ENCODE peak calls at places on chromosomes 1 and 21, in eight cellular contexts. O is mesenchymal stem cell; D is NCI-H1694 treated with DMSO at 0.1 percent for 48 hours; J is nucleus accumbens; N is activated gamma-delta T cell treated with anti-CD3 and anti-CD28 coated beads, Interleukin-2, amount 50 U/mL, for 16 hours; R is GM06990; Y is mammary epithelial cell; T is endodermal cell. Q is an unnamed sample.

GRCh38 chr21:36464590-36464989 is 15.3 kb downstream of the CLDN14 start:
- DNase-seq in R (no peak), T (no peak), O (no peak), J (no peak), Y (no peak), N (no peak), D (no peak), Q (no peak)

GRCh38 chr1:216815239-216815955 is 92.2 kb upstream of the ESRRG start:
- DNase-seq in O (peak), J (peak), Y (no peak), R (no peak), N (no peak), T (no peak), D (peak), Q (peak)

GRCh38 chr1:91165033-91165654 is 143.3 kb upstream of the ZNF644 start:
- DNase-seq in J (peak), O (peak), D (peak), N (peak), T (peak), Y (peak), R (peak), Q (peak)

GRCh38 chr1:113275691-113276090 is 114.6 kb upstream of the MAGI3 start:
- DNase-seq in N (no peak), R (no peak), J (no peak), O (no peak), Y (no peak), T (peak), D (no peak), Q (no peak)

GRCh38 chr1:241979071-241979470 is 19.8 kb downstream of the MAP1LC3C start:
- DNase-seq in R (no peak), O (no peak), D (no peak), Y (no peak), J (no peak), N (no peak), T (no peak), Q (no peak)

GRCh38 chr1:185045793-185046441 is 559 bp downstream of the RNF2 start:
- DNase-seq in N (no peak), D (no peak), T (peak), O (peak), Y (peak), R (no peak), J (peak), Q (peak)

GRCh38 chr1:209546390-209547080 is 37.0 kb upstream of the CAMK1G start:
- DNase-seq in D (no peak), N (no peak), T (peak), O (no peak), Y (no peak), R (no peak), J (no peak), Q (no peak)

GRCh38 chr1:223815865-223816264 is 29.9 kb downstream of the TP53BP2 start:
- DNase-seq in J (no peak), R (no peak), N (no peak), O (peak), D (no peak), Y (peak), T (no peak), Q (no peak)

GRCh38 chr1:247407180-247407616 is 8.8 kb upstream of the NLRP3 start:
- DNase-seq in O (no peak), T (no peak), J (no peak), Y (peak), R (peak), N (no peak), D (no peak), Q (no peak)

GRCh38 chr1:84163123-84164038 is 19.3 kb downstream of the PRKACB start:
- DNase-seq in T (no peak), J (no peak), D (no peak), Y (no peak), R (no peak), O (no peak), N (no peak), Q (no peak)

GRCh38 chr1:202498542-202498941 is 150.0 kb downstream of the PPP1R12B start:
- DNase-seq in Y (no peak), J (no peak), R (no peak), T (no peak), D (no peak), N (no peak), O (no peak), Q (no peak)

GRCh38 chr1:174938306-174939000 is 61.3 kb upstream of the CACYBP start:
- DNase-seq in J (no peak), N (no peak), O (no peak), R (no peak), T (no peak), Y (no peak), D (peak), Q (peak)

GRCh38 chr21:42311816-42312625 is 3.2 kb downstream of the TFF3 start:
- DNase-seq in T (no peak), Y (no peak), R (no peak), O (no peak), D (no peak), J (no peak), N (no peak), Q (peak)

GRCh38 chr1:204826970-204827369 is 43.7 kb upstream of the NFASC start:
- DNase-seq in J (peak), R (no peak), Y (no peak), N (no peak), D (peak), O (no peak), T (peak), Q (no peak)

GRCh38 chr1:214332950-214333798 is 52.2 kb downstream of the SMYD2 start:
- DNase-seq in R (no peak), Y (no peak), N (peak), D (peak), O (peak), T (peak), J (peak), Q (peak)

GRCh38 chr1:177310326-177310725 is 139.6 kb downstream of the BRINP2 start:
- DNase-seq in J (peak), T (no peak), D (no peak), N (no peak), O (no peak), Y (peak), R (no peak), Q (no peak)

GRCh38 chr1:53681647-53682368 is 57.2 kb downstream of the GLIS1 start:
- DNase-seq in D (peak), Y (peak), R (no peak), O (peak), N (peak), J (no peak), T (peak), Q (peak)

GRCh38 chr1:10675813-10676212 is 120.6 kb downstream of the CASZ1 start:
- DNase-seq in O (no peak), R (no peak), N (no peak), J (no peak), T (no peak), Y (no peak), D (no peak), Q (no peak)

GRCh38 chr1:92872719-92873118 is 40.9 kb downstream of the RPL5 start:
- DNase-seq in O (no peak), Y (no peak), J (no peak), R (no peak), T (no peak), N (no peak), D (no peak), Q (no peak)

GRCh38 chr1:22689505-22689904 is 21.1 kb upstream of the EPHB2 start:
- DNase-seq in N (no peak), T (peak), J (no peak), R (no peak), Y (peak), D (no peak), O (peak), Q (no peak)

GRCh38 chr1:102241431-102242338 is 245.0 kb upstream of the OLFM3 start:
- DNase-seq in R (no peak), Y (no peak), D (no peak), N (no peak), T (no peak), O (peak), J (no peak), Q (no peak)

GRCh38 chr1:204445860-204446412 is 34.3 kb upstream of the PPP1R15B start:
- DNase-seq in D (peak), O (peak), Y (no peak), N (no peak), T (peak), J (peak), R (peak), Q (peak)

GRCh38 chr1:48493970-48494769 is 22.2 kb upstream of the SPATA6 start:
- DNase-seq in J (peak), T (peak), R (no peak), N (no peak), Y (peak), O (peak), D (peak), Q (no peak)

GRCh38 chr1:87215592-87215991 is 113.1 kb upstream of the LMO4 start:
- DNase-seq in N (no peak), O (no peak), D (no peak), Y (no peak), T (no peak), R (no peak), J (no peak), Q (no peak)

GRCh38 chr1:29197590-29197924 is 15.9 kb upstream of the SRSF4 start:
- DNase-seq in R (no peak), J (no peak), T (peak), O (peak), Y (peak), N (peak), D (peak), Q (peak)

GRCh38 chr1:6053206-6053546 is 7.5 kb downstream of the KCNAB2 start:
- DNase-seq in O (no peak), R (no peak), Y (no peak), N (no peak), T (no peak), D (no peak), J (no peak), Q (no peak)

GRCh38 chr1:89615676-89616598 is 17.0 kb upstream of the LRRC8C start:
- DNase-seq in R (no peak), J (no peak), Y (peak), N (no peak), T (peak), O (no peak), D (no peak), Q (no peak)

GRCh38 chr1:20233394-20233793 is 47.1 kb upstream of the PLA2G2C start:
- DNase-seq in D (peak), O (peak), Y (peak), T (no peak), N (no peak), J (no peak), R (no peak), Q (peak)

GRCh38 chr1:206041640-206042039 is 11.3 kb upstream of the RHEX start:
- DNase-seq in Y (peak), J (no peak), T (peak), N (no peak), O (no peak), D (peak), R (peak), Q (peak)